ENCODE peak calls at places on chromosome 10, in five cellular contexts. U is uterus, O is neural progenitor cell, Y is A549, V is Panc1. M is an unnamed sample.

GRCh38 chr10:121935702-121936101 is 7.9 kb upstream of the ATE1 start:
- DNase-seq in V (no peak), U (no peak), O (no peak), Y (peak; percentile 91), M (no peak)

GRCh38 chr10:70744617-70745138 is 40.5 kb downstream of the TBATA start:
- DNase-seq in O (no peak), U (no peak), Y (no peak), V (no peak), M (no peak)

GRCh38 chr10:94053639-94053932 is 59.9 kb downstream of the PLCE1 start:
- DNase-seq in O (no peak), V (no peak), U (no peak), Y (no peak), M (no peak)

GRCh38 chr10:118166951-118167350 is 120.2 kb upstream of the RAB11FIP2 start:
- DNase-seq in Y (no peak), V (no peak), O (no peak), U (no peak), M (no peak)

GRCh38 chr10:89134963-89135362 is 72.2 kb downstream of the CH25H start:
- DNase-seq in O (no peak), Y (no peak), V (no peak), U (no peak), M (no peak)

GRCh38 chr10:28997736-28998135 is 291.1 kb upstream of the LYZL1 start:
- DNase-seq in Y (peak; percentile 64), U (peak; percentile 29), O (no peak), V (no peak), M (peak; percentile 41)

GRCh38 chr10:24957624-24958435 is 5.4 kb upstream of the PRTFDC1 start:
- DNase-seq in Y (peak; percentile 45), U (no peak), O (no peak), V (no peak), M (peak; percentile 94)

GRCh38 chr10:120076966-120077706 is 184.6 kb downstream of the SEC23IP start:
- DNase-seq in O (no peak), Y (no peak), U (no peak), V (no peak), M (no peak)

GRCh38 chr10:43427166-43427825 is 9.6 kb upstream of the ZNF487 start:
- DNase-seq in V (no peak), Y (no peak), O (no peak), U (no peak), M (no peak)

GRCh38 chr10:95236068-95236903 is 42.2 kb downstream of the ACSM6 start:
- DNase-seq in Y (no peak), U (no peak), V (peak; percentile 67), O (no peak), M (peak; percentile 15)

GRCh38 chr10:129938460-129938859 is 25.6 kb downstream of the EBF3 start:
- DNase-seq in Y (no peak), U (no peak), V (no peak), O (no peak), M (no peak)

GRCh38 chr10:75465110-75465509 is 33.7 kb downstream of the LRMDA start:
- DNase-seq in U (no peak), O (no peak), Y (no peak), V (no peak), M (no peak)

GRCh38 chr10:88819290-88819689 is 16.8 kb downstream of the LIPM start:
- DNase-seq in V (no peak), O (no peak), U (no peak), Y (no peak), M (peak; percentile 36)

GRCh38 chr10:29585488-29585976 is 49.2 kb downstream of the SVIL start:
- DNase-seq in U (no peak), V (no peak), O (peak; percentile 85), Y (peak; percentile 49), M (peak; percentile 19)

GRCh38 chr10:89283174-89283987 is 18.5 kb upstream of the IFIT2 start:
- DNase-seq in Y (no peak), U (no peak), O (no peak), V (no peak), M (peak; percentile 34)

GRCh38 chr10:26969145-26969926 is 108.6 kb upstream of the ABI1 start:
- DNase-seq in O (no peak), U (no peak), V (no peak), Y (no peak), M (no peak)

GRCh38 chr10:123287594-123288247 is 133.5 kb downstream of the BUB3 start:
- DNase-seq in O (no peak), V (peak; percentile 33), U (no peak), Y (peak; percentile 65), M (peak; percentile 59)

GRCh38 chr10:69757553-69758309 is 44.0 kb upstream of the COL13A1 start:
- DNase-seq in U (peak; percentile 21), V (no peak), Y (no peak), O (no peak), M (peak; percentile 78)

GRCh38 chr10:90579602-90580242 is 278.1 kb downstream of the HTR7 start:
- DNase-seq in Y (peak; percentile 38), U (no peak), O (peak; percentile 49), V (no peak), M (peak; percentile 71)

GRCh38 chr10:133014416-133015210 is 72.2 kb upstream of the CFAP46 start:
- DNase-seq in O (no peak), V (no peak), Y (no peak), U (no peak), M (no peak)

GRCh38 chr10:50536617-50537252 is 87.0 kb downstream of the SGMS1 start:
- DNase-seq in Y (no peak), U (no peak), O (no peak), V (no peak), M (peak; percentile 77)

GRCh38 chr10:18476283-18476682 is 175.1 kb downstream of the NSUN6 start:
- DNase-seq in U (no peak), V (no peak), Y (no peak), O (no peak), M (no peak)

GRCh38 chr10:18473424-18474110 is 177.8 kb downstream of the NSUN6 start:
- DNase-seq in V (no peak), O (no peak), Y (no peak), U (no peak), M (peak; percentile 16)

GRCh38 chr10:18469125-18469524 is 182.3 kb downstream of the NSUN6 start:
- DNase-seq in O (no peak), U (no peak), Y (no peak), V (no peak), M (no peak)

GRCh38 chr10:18474111-18474455 is 177.3 kb downstream of the NSUN6 start:
- DNase-seq in U (no peak), Y (no peak), O (no peak), V (no peak), M (no peak)

DNA sequence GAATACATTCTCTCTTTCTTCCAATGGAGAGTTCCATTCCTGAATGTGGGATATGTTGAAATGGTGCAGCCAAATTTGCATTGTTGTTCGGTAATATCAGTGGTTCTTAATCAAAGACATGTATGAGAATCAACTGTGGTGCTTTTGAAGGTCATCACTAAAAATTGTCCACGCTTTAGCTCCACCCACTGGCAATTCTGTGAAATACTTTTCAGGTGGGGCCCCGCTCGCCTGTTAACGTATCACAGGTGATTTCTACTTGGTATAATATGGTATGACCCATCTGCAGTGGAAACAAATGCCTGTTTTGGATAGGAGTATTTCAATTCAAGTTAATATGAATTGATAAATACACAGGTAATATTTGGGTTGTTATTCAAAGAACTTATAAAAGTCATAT is 178.4 kb downstream of the NSUN6 start:
- DNase-seq in U (no peak), V (no peak), Y (peak; percentile 4), O (no peak), M (no peak)
- TF ChIP-seq CTCF in U (no peak), V (peak; percentile 27), Y (no peak), O (peak; percentile 35), M (no peak)

GRCh38 chr10:99519690-99520039 is 13.1 kb upstream of the NKX2-3 start:
- DNase-seq in O (no peak), Y (no peak), V (no peak), U (no peak), M (no peak)
- H3K4me3 ChIP-seq in O (no peak overlapping the region), Y (no peak overlapping the region), V (peak overlapping the region; percentile 29), U (no peak overlapping the region), M (no peak overlapping the region)

GRCh38 chr10:58393317-58393716 is 8.1 kb downstream of the TFAM start:
- DNase-seq in Y (no peak), U (no peak), V (no peak), O (no peak), M (peak; percentile 28)
- TF ChIP-seq CTCF in Y (peak; percentile 19), U (no peak), V (no peak), O (no peak), M (no peak)

GRCh38 chr10:929965-930364 is 1.5 kb downstream of the LARP4B start:
- DNase-seq in U (no peak), O (no peak), V (no peak), Y (no peak), M (no peak)
- H3K4me3 ChIP-seq in U (peak overlapping the region; percentile 68), O (peak overlapping the region; percentile 99), V (peak overlapping the region; percentile 86), Y (peak overlapping the region; percentile 99), M (peak overlapping the region; percentile 75)

DNA sequence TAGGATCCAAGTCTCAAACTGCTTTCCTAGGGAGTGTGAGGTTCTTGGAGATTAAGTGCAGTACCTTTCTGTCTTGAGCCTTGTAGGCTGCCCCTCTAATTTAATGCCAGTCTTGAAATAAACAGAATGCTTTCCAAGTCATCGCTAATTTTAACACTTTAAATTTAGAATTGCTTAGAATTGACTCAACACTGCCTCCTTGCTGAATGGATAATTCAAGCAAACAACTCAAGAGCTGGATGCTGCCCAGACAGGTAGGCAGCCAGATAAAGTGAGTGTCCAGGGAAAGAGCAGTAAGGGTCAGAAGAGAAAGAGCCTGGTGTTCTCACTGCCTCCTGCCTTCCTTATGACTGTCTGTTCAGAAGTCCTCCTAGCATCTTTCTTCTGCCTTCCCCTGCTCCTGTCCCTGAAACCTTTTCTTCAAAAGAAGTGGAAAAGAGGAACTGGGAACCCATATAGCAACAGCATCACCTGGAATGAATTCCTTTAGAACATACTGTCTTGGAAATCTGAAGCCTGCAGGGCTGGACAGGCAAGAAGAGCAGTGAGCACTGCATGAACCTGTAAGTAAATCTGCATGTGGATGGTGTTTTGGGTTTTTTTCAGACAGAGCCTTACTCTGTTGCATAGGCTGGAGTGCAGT is 3.1 kb upstream of the GOT1 start:
- DNase-seq in O (no peak), Y (peak; percentile 10), V (no peak), U (no peak), M (no peak)
- TF ChIP-seq CTCF in O (peak; percentile 26), Y (peak; percentile 29), V (peak; percentile 68), U (no peak), M (peak; percentile 16)

GRCh38 chr10:85674851-85675250 is 691.7 kb downstream of the GRID1 start:
- DNase-seq in U (no peak), O (no peak), V (no peak), Y (no peak), M (no peak)
- H3K4me3 ChIP-seq in U (no peak overlapping the region), O (no peak overlapping the region), V (no peak overlapping the region), Y (no peak overlapping the region), M (no peak overlapping the region)

DNA sequence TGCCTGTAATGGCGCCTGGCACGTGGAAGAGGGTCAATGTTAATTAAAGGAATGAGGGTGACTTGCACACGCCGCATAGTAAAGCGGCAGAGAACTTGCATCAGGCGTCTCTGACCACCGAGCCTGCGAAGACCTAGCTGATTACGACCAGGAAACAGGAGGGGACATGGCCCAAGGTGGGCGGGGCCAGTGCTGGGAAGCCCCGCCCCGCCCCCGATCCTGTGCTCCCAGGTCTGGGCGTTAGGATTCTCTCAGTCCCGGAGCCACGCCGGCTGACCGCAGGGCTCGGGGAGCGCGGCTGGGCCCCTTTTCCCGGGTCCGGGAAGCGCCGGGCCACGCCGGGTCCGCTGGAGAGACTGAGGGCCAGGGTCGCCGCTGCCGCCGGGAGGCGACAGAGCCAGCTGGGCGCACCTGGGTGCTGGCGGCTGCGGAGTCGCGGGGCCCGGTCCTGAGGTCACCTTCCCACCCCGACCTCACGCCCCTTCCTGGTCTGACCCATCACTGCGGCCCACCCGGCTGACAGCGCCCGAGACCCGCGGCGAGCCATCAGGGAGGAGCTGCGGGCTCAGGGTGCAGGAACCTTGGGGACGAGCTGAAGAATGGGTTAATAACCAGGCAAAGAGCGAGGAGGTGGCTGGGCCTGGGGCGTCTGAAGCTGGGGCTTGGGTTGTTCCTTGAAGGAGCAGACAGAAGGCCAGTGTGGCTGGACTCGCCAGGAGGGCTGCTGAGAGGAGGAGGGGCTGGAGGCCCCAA is 23.0 kb upstream of the GRID1 start:
- DNase-seq in O (peak; percentile 90), Y (peak; percentile 42), U (peak; percentile 32), V (no peak), M (peak; percentile 49)
- TF ChIP-seq CTCF in O (peak; percentile 24), Y (no peak), U (no peak), V (no peak), M (no peak)

M was measured in cardiac fibroblast.